ENCODE peak calls at places on chromosomes 12 and 14, in five cellular contexts. One of them, this sample, is unnamed.

GRCh38 chr14:69933623-69934275 is 54.5 kb downstream of the SMOC1 start:
- DNase-seq in GM10248: no peak
- DNase-seq in NCI-H524: no peak
- DNase-seq in GM12878: no peak
- DNase-seq in mucosa of descending colon: no peak
- DNase-seq in this sample: no peak

GRCh38 chr12:1660304-1661187 is 30.3 kb upstream of the ADIPOR2 start:
- DNase-seq in GM12878: no peak
- DNase-seq in mucosa of descending colon: peak
- DNase-seq in NCI-H524: no peak
- DNase-seq in GM10248: no peak
- DNase-seq in this sample: no peak

GRCh38 chr12:121145221-121145620 is 12.5 kb downstream of the P2RX7 start:
- DNase-seq in GM10248: no peak
- DNase-seq in NCI-H524: no peak
- DNase-seq in GM12878: no peak
- DNase-seq in mucosa of descending colon: no peak
- DNase-seq in this sample: no peak

GRCh38 chr14:67602995-67603545 is 3.0 kb upstream of the PIGH start:
- DNase-seq in GM10248: no peak
- DNase-seq in NCI-H524: no peak
- DNase-seq in GM12878: peak
- DNase-seq in mucosa of descending colon: no peak
- DNase-seq in this sample: no peak

GRCh38 chr12:93825501-93825888 is 148.3 kb downstream of the CRADD start:
- DNase-seq in GM10248: no peak
- DNase-seq in mucosa of descending colon: no peak
- DNase-seq in NCI-H524: no peak
- DNase-seq in GM12878: no peak
- DNase-seq in this sample: no peak

GRCh38 chr14:105087308-105087962 is 22.2 kb upstream of the GPR132 start:
- DNase-seq in GM10248: peak
- DNase-seq in NCI-H524: peak
- DNase-seq in GM12878: no peak
- DNase-seq in mucosa of descending colon: peak
- DNase-seq in this sample: no peak

GRCh38 chr12:76226397-76226796 is 121.8 kb downstream of the BBS10 start:
- DNase-seq in GM12878: no peak
- DNase-seq in NCI-H524: no peak
- DNase-seq in mucosa of descending colon: no peak
- DNase-seq in GM10248: no peak
- DNase-seq in this sample: no peak

GRCh38 chr14:103155013-103155412 is 31.8 kb downstream of the TNFAIP2 start:
- DNase-seq in GM10248: peak
- DNase-seq in GM12878: no peak
- DNase-seq in mucosa of descending colon: peak
- DNase-seq in NCI-H524: no peak
- DNase-seq in this sample: no peak

GRCh38 chr14:102457491-102457890 is 52.1 kb downstream of the ANKRD9 start:
- DNase-seq in GM10248: no peak
- DNase-seq in GM12878: no peak
- DNase-seq in mucosa of descending colon: no peak
- DNase-seq in NCI-H524: no peak
- DNase-seq in this sample: no peak

GRCh38 chr12:29644536-29645162 is 139.1 kb downstream of the TMTC1 start:
- DNase-seq in GM12878: no peak
- DNase-seq in NCI-H524: no peak
- DNase-seq in mucosa of descending colon: no peak
- DNase-seq in GM10248: no peak
- DNase-seq in this sample: no peak

GRCh38 chr12:78338054-78338785 is 507.5 kb downstream of the NAV3 start:
- DNase-seq in GM12878: no peak
- DNase-seq in mucosa of descending colon: no peak
- DNase-seq in NCI-H524: no peak
- DNase-seq in GM10248: no peak
- DNase-seq in this sample: no peak

GRCh38 chr12:68349083-68349700 is 17.0 kb upstream of the MDM1 start:
- DNase-seq in GM10248: no peak
- DNase-seq in mucosa of descending colon: no peak
- DNase-seq in NCI-H524: peak
- DNase-seq in GM12878: no peak
- DNase-seq in this sample: no peak

GRCh38 chr12:26701604-26702215 is 131.3 kb downstream of the ITPR2 start:
- DNase-seq in GM12878: no peak
- DNase-seq in mucosa of descending colon: no peak
- DNase-seq in GM10248: peak
- DNase-seq in NCI-H524: peak
- DNase-seq in this sample: no peak

GRCh38 chr14:23207146-23207540 is 23.7 kb upstream of the SLC7A8 start:
- DNase-seq in GM10248: no peak
- DNase-seq in mucosa of descending colon: no peak
- DNase-seq in GM12878: no peak
- DNase-seq in NCI-H524: no peak
- DNase-seq in this sample: no peak

GRCh38 chr12:120394483-120395367 is 25.8 kb upstream of the MSI1 start:
- DNase-seq in GM10248: no peak
- DNase-seq in NCI-H524: no peak
- DNase-seq in mucosa of descending colon: peak
- DNase-seq in GM12878: no peak
- DNase-seq in this sample: no peak

GRCh38 chr14:44854114-44854513 is 107.6 kb downstream of the KLHL28 start:
- DNase-seq in mucosa of descending colon: no peak
- DNase-seq in GM10248: no peak
- DNase-seq in NCI-H524: no peak
- DNase-seq in GM12878: no peak
- DNase-seq in this sample: no peak

GRCh38 chr14:75518625-75519024 is 3.6 kb upstream of the BATF start:
- DNase-seq in mucosa of descending colon: no peak
- DNase-seq in GM12878: no peak
- DNase-seq in GM10248: no peak
- DNase-seq in NCI-H524: peak
- DNase-seq in this sample: no peak

GRCh38 chr12:30420561-30420960 is 275.1 kb downstream of the IPO8 start:
- DNase-seq in GM10248: no peak
- DNase-seq in NCI-H524: no peak
- DNase-seq in GM12878: no peak
- DNase-seq in mucosa of descending colon: no peak
- DNase-seq in this sample: no peak

GRCh38 chr12:26989873-26990272 is 24.3 kb downstream of the TM7SF3 start:
- DNase-seq in GM10248: no peak
- DNase-seq in GM12878: no peak
- DNase-seq in NCI-H524: no peak
- DNase-seq in mucosa of descending colon: no peak
- DNase-seq in this sample: no peak

GRCh38 chr12:5506295-5506694 is 74.4 kb downstream of the NTF3 start:
- DNase-seq in GM12878: no peak
- DNase-seq in mucosa of descending colon: no peak
- DNase-seq in NCI-H524: no peak
- DNase-seq in GM10248: no peak
- DNase-seq in this sample: no peak

GRCh38 chr12:111309584-111309983 is 59.3 kb downstream of the PHETA1 start:
- DNase-seq in GM10248: no peak
- DNase-seq in NCI-H524: no peak
- DNase-seq in GM12878: no peak
- DNase-seq in mucosa of descending colon: no peak
- DNase-seq in this sample: no peak

GRCh38 chr14:91729756-91730155 is 2.1 kb downstream of the CATSPERB start:
- DNase-seq in NCI-H524: peak
- DNase-seq in GM12878: no peak
- DNase-seq in GM10248: no peak
- DNase-seq in mucosa of descending colon: no peak
- DNase-seq in this sample: no peak

GRCh38 chr14:89540830-89541470 is 123.9 kb upstream of the FOXN3 start:
- DNase-seq in mucosa of descending colon: no peak
- DNase-seq in NCI-H524: no peak
- DNase-seq in GM12878: no peak
- DNase-seq in GM10248: no peak
- DNase-seq in this sample: no peak

GRCh38 chr12:88206636-88207035 is 64.5 kb downstream of the TMTC3 start:
- DNase-seq in GM12878: no peak
- DNase-seq in NCI-H524: no peak
- DNase-seq in mucosa of descending colon: no peak
- DNase-seq in GM10248: no peak
- DNase-seq in this sample: no peak

GRCh38 chr14:95334044-95334443 is 14.3 kb upstream of the CLMN start:
- DNase-seq in GM12878: no peak
- DNase-seq in mucosa of descending colon: no peak
- DNase-seq in NCI-H524: no peak
- DNase-seq in GM10248: no peak
- DNase-seq in this sample: no peak

GRCh38 chr14:24032727-24033418 is 18.9 kb upstream of the CARMIL3 start:
- DNase-seq in GM10248: no peak
- DNase-seq in NCI-H524: no peak
- DNase-seq in GM12878: no peak
- DNase-seq in mucosa of descending colon: no peak
- DNase-seq in this sample: no peak

GRCh38 chr12:5586201-5586600 is 154.3 kb downstream of the NTF3 start:
- DNase-seq in GM12878: no peak
- DNase-seq in mucosa of descending colon: no peak
- DNase-seq in NCI-H524: no peak
- DNase-seq in GM10248: no peak
- DNase-seq in this sample: no peak

GRCh38 chr14:49820176-49820575 is 32.4 kb downstream of the NEMF start:
- DNase-seq in GM12878: no peak
- DNase-seq in GM10248: no peak
- DNase-seq in NCI-H524: no peak
- DNase-seq in mucosa of descending colon: no peak
- DNase-seq in this sample: no peak

GRCh38 chr12:91418691-91419090 is 236.1 kb upstream of the DCN start:
- DNase-seq in GM12878: no peak
- DNase-seq in NCI-H524: no peak
- DNase-seq in GM10248: no peak
- DNase-seq in mucosa of descending colon: no peak
- DNase-seq in this sample: no peak

GRCh38 chr12:112945515-112945914 is 7.2 kb downstream of the OAS3 start:
- DNase-seq in GM10248: no peak
- DNase-seq in NCI-H524: no peak
- DNase-seq in mucosa of descending colon: no peak
- DNase-seq in GM12878: no peak
- DNase-seq in this sample: no peak

GRCh38 chr12:54958048-54958658 is 26.4 kb downstream of the TESPA1 start:
- DNase-seq in GM12878: peak
- DNase-seq in GM10248: peak
- DNase-seq in mucosa of descending colon: no peak
- DNase-seq in NCI-H524: peak
- DNase-seq in this sample: no peak

GRCh38 chr12:112839386-112839972 is 47.9 kb downstream of the RPH3A start:
- DNase-seq in NCI-H524: no peak
- DNase-seq in GM12878: no peak
- DNase-seq in GM10248: no peak
- DNase-seq in mucosa of descending colon: no peak
- DNase-seq in this sample: no peak

GRCh38 chr12:69024413-69024812 is 91.4 kb upstream of the CPM start:
- DNase-seq in GM10248: no peak
- DNase-seq in GM12878: no peak
- DNase-seq in NCI-H524: no peak
- DNase-seq in mucosa of descending colon: peak
- DNase-seq in this sample: no peak

GRCh38 chr12:132475304-132476037 is 14.5 kb upstream of the FBRSL1 start:
- DNase-seq in mucosa of descending colon: no peak
- DNase-seq in GM10248: no peak
- DNase-seq in NCI-H524: no peak
- DNase-seq in GM12878: no peak
- DNase-seq in this sample: no peak

This sample was measured in NK-92 treated with Interleukin-12 subunit alpha and Interleukin-12 subunit beta, amount 100 ng/mL, for 24 hours.